ENCODE peak calls at places on chromosomes 11 and 22, in eight cellular contexts. S is GM12865, K is Panc1, O is lower leg skin, V is AG04449, I is PC-3, G is H9, W is lung. L is an unnamed sample.
A peak's percentile ranks its signal among the peaks of the same experiment; 100 is the strongest.

GRCh38 chr11:36139767-36140166 is 149.5 kb downstream of the COMMD9 start:
- DNase-seq in S (no peak), K (no peak), O (no peak), V (no peak), I (peak; percentile 17), G (no peak), W (no peak), L (no peak)

GRCh38 chr22:23548501-23549197 is 31.4 kb downstream of the IGLL1 start:
- DNase-seq in S (no peak), K (no peak), O (no peak), V (no peak), I (no peak), G (peak; percentile 9), W (no peak), L (no peak)

GRCh38 chr22:32684822-32685187 is 116.7 kb upstream of the TIMP3 start:
- DNase-seq in S (no peak), K (no peak), O (no peak), V (no peak), I (no peak), G (no peak), W (no peak), L (no peak)

GRCh38 chr22:30643055-30643875 is 7.7 kb downstream of the SLC35E4 start:
- DNase-seq in S (no peak), K (no peak), O (no peak), V (no peak), I (no peak), G (no peak), W (no peak), L (no peak)

GRCh38 chr11:43503417-43503816 is 144.7 kb downstream of the TTC17 start:
- DNase-seq in S (no peak), K (no peak), O (no peak), V (no peak), I (peak; percentile 30), G (no peak), W (no peak), L (no peak)

GRCh38 chr22:46631113-46631512 is 10.9 kb downstream of the GRAMD4 start:
- DNase-seq in S (no peak), K (no peak), O (no peak), V (no peak), I (no peak), G (no peak), W (no peak), L (no peak)

GRCh38 chr11:13215157-13215556 is 62.4 kb upstream of the BMAL1 start:
- DNase-seq in S (no peak), K (no peak), O (no peak), V (peak; percentile 34), I (peak; percentile 90), G (no peak), W (no peak), L (no peak)

GRCh38 chr11:84173078-84173477 is 886.9 kb upstream of the CCDC90B start:
- DNase-seq in S (no peak), K (no peak), O (no peak), V (no peak), I (no peak), G (no peak), W (no peak), L (no peak)

GRCh38 chr11:74318241-74318932 is 6.9 kb upstream of the P4HA3 start:
- DNase-seq in S (no peak), K (no peak), O (no peak), V (no peak), I (peak; percentile 37), G (no peak), W (no peak), L (no peak)

DNA sequence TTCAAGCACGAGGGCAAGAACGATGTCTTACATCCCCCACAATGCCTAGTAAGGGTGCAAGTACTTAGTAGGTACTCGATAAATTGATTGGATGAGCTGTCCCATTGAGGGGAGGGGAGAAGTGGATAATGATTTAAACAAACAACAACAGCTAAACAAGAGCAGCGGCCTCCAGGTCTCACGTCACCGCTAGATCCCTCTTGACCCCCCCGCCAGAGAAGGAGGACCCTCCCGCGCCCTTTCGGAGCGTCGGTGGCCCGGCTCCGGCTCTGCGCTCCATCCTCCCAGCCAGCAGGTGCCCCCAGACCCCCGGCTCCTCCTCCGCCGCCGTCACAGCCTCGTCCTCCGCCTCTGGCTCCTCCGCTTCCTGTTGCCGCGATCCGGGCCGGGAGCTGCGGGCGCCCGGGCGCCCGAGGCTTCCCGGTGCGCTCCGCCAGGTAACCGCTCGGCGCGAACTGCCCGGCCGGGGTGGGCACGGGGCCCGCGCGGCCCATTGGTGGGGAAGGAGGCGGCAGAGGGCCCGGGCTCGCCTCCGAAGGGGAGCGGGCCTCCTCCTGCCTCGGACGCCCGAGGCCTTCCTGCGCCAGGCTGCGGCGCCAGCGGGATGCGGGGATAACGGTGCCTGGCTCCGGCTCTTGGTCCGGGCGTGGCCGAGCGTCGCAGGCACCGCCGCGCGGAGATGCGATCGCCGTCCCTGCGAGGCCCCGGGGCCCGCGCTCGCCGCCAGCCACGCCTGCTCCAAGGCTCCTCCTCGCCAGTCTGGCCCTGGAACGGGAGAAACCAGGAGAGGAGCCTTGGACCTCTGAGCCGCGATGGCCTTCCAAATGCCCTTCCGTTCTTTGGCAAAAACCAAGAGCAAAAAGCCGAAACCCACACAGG is at the start of gene TLCD5:
- DNase-seq in S (peak; percentile 45), K (no peak), O (no peak), V (no peak), I (peak; percentile 68), G (peak; percentile 94), W (no peak), L (peak; percentile 53)
- TF ChIP-seq CTCF in S (no peak), K (peak; percentile 65), O (no peak), V (peak; percentile 36), I (peak; percentile 29), G (peak; percentile 35), W (no peak), L (no peak)

GRCh38 chr22:37329239-37330140 is 47.2 kb downstream of the CYTH4 start:
- DNase-seq in S (no peak), K (no peak), O (no peak), V (no peak), I (peak; percentile 75), G (no peak), W (no peak), L (no peak)

GRCh38 chr22:37331034-37331428 is 48.7 kb downstream of the CYTH4 start:
- DNase-seq in S (no peak), K (no peak), O (no peak), V (no peak), I (peak; percentile 64), G (no peak), W (no peak), L (no peak)

GRCh38 chr22:37328017-37328416 is 45.7 kb downstream of the CYTH4 start:
- DNase-seq in S (no peak), K (no peak), O (no peak), V (no peak), I (peak; percentile 93), G (no peak), W (no peak), L (no peak)

GRCh38 chr22:37331811-37332536 is 49.7 kb downstream of the CYTH4 start:
- DNase-seq in S (peak; percentile 17), K (no peak), O (no peak), V (no peak), I (peak; percentile 9), G (no peak), W (no peak), L (no peak)

DNA sequence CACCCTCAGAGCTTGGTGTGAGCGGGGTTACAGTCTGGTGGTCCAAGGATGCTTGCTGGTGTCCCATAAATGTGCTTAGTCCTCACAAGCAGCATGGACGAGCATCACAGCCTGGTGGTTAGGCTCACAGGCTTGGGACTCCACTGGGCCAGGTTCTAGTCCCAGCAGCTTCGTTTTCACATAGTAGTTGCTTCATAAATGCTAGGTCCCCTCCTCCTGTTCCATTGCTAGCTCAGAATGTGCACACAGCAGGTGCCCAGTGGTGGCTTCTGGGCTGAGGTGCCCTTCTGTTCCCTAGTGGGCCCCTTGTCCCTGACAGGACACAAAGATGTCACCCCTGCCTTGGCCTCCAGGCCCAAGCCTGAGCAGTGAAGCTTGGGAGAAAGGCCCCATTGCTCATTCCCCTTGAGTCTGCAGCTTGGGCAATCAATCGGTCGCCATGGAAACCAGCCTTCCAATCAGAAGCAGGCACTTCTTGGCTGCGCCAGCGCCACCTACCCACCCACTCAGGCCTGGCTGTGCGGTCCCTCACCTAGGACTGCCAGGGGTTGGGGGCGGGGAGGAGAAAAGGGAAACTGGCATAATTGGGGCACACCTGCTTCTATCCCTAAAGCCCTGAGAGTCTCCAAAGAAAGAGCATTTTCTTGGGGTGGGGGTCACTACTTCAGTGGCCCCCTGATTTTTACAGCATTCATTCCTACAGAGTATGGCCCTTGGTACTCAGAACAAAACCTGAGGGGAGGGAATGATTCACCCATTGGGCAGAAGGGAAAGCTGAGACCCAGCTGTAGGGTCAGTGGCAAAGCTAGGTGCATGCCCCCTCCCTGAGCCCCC is 48.1 kb downstream of the CYTH4 start:
- DNase-seq in S (peak; percentile 82), K (no peak), O (no peak), V (no peak), I (peak; percentile 24), G (peak; percentile 95), W (no peak), L (peak; percentile 76)
- TF ChIP-seq CTCF in S (peak; percentile 18), K (no peak), O (no peak), V (peak; percentile 40), I (peak; percentile 24), G (peak; percentile 59), W (no peak), L (no peak)

GRCh38 chr22:18973264-18974031 is 37.4 kb upstream of the PRODH start:
- DNase-seq in S (no peak), K (no peak), O (no peak), V (no peak), I (no peak), G (no peak), W (no peak), L (no peak)

GRCh38 chr22:18970948-18971315 is 34.8 kb upstream of the PRODH start:
- DNase-seq in S (no peak), K (no peak), O (no peak), V (no peak), I (no peak), G (no peak), W (no peak), L (no peak)

GRCh38 chr22:18968011-18968749 is 32.1 kb upstream of the PRODH start:
- DNase-seq in S (no peak), K (no peak), O (no peak), V (no peak), I (peak; percentile 3), G (peak; percentile 60), W (no peak), L (peak; percentile 34)

GRCh38 chr22:18971321-18971751 is 35.2 kb upstream of the PRODH start:
- DNase-seq in S (no peak), K (no peak), O (no peak), V (no peak), I (no peak), G (no peak), W (no peak), L (no peak)

GRCh38 chr22:18970180-18970947 is 34.3 kb upstream of the PRODH start:
- DNase-seq in S (no peak), K (no peak), O (no peak), V (no peak), I (no peak), G (peak; percentile 64), W (no peak), L (no peak)
- TF ChIP-seq CTCF in S (no peak), K (no peak), O (no peak), V (no peak), I (no peak), G (peak; percentile 41), W (no peak), L (no peak)

GRCh38 chr11:68009391-68010000 is 631 bp upstream of the ALDH3B1 start:
- DNase-seq in S (peak; percentile 36), K (no peak), O (no peak), V (no peak), I (peak; percentile 67), G (no peak), W (no peak), L (peak; percentile 58)
- TF ChIP-seq CTCF in S (no peak), K (no peak), O (no peak), V (peak; percentile 24), I (peak; percentile 65), G (peak; percentile 27), W (no peak), L (no peak)